ENCODE peak calls at places on chromosomes 11 and 22, in five cellular contexts. U is foreskin fibroblast, I is thyroid gland, C is transverse colon, E is lower leg skin. P is an unnamed sample.

GRCh38 chr11:105144887-105145286 is 5.3 kb upstream of the CARD18 start:
- DNase-seq in U (peak), I (no peak), C (no peak), E (no peak), P (peak)

GRCh38 chr11:115623021-115623451 is 118.8 kb upstream of the CADM1 start:
- DNase-seq in U (peak), I (peak), C (peak), E (peak), P (peak)

GRCh38 chr11:100563541-100564280 is 123.4 kb upstream of the ARHGAP42 start:
- DNase-seq in U (peak), I (no peak), C (no peak), E (no peak), P (no peak)

GRCh38 chr11:117145393-117145761 is 1.3 kb downstream of the PAFAH1B2 start:
- DNase-seq in U (peak), I (no peak), C (peak), E (no peak), P (no peak)

GRCh38 chr11:121391914-121392313 is 60.2 kb upstream of the SORL1 start:
- DNase-seq in U (no peak), I (peak), C (peak), E (peak), P (no peak)

GRCh38 chr11:65934014-65934413 is 11.3 kb upstream of the TSGA10IP start:
- DNase-seq in U (no peak), I (no peak), C (no peak), E (no peak), P (no peak)

GRCh38 chr22:49728566-49729271 is 99.0 kb downstream of the BRD1 start:
- DNase-seq in U (no peak), I (no peak), C (no peak), E (no peak), P (no peak)

GRCh38 chr11:2138436-2139117 is 612 bp downstream of the IGF2 start:
- DNase-seq in U (peak), I (no peak), C (no peak), E (no peak), P (no peak)

GRCh38 chr11:76169473-76169881 is 36.8 kb downstream of the WNT11 start:
- DNase-seq in U (no peak), I (no peak), C (no peak), E (no peak), P (no peak)

GRCh38 chr11:71080239-71081097 is 171.9 kb downstream of the SHANK2 start:
- DNase-seq in U (peak), I (peak), C (peak), E (peak), P (peak)

GRCh38 chr11:3840289-3840869 is 380 bp downstream of the RHOG start:
- DNase-seq in U (no peak), I (no peak), C (peak), E (peak), P (no peak)

GRCh38 chr11:128318856-128319474 is 268.4 kb downstream of the ETS1 start:
- DNase-seq in U (no peak), I (no peak), C (no peak), E (no peak), P (no peak)

GRCh38 chr11:117186431-117186761 is 7.9 kb downstream of the SIDT2 start:
- DNase-seq in U (no peak), I (no peak), C (no peak), E (no peak), P (no peak)

GRCh38 chr22:40857309-40857851 is 432 bp downstream of the XPNPEP3 start:
- DNase-seq in U (no peak), I (no peak), C (no peak), E (no peak), P (no peak)

GRCh38 chr22:45007247-45007945 is 2.4 kb downstream of the PHF21B start:
- DNase-seq in U (peak), I (peak), C (no peak), E (no peak), P (no peak)

GRCh38 chr11:18394928-18395734 is 768 bp downstream of the LDHA start:
- DNase-seq in U (no peak), I (peak), C (peak), E (no peak), P (no peak)

GRCh38 chr11:103994111-103994510 is 42.3 kb upstream of the DDI1 start:
- DNase-seq in U (peak), I (no peak), C (no peak), E (no peak), P (no peak)

GRCh38 chr11:94295534-94295933 is 8.8 kb upstream of the IZUMO1R start:
- DNase-seq in U (no peak), I (no peak), C (no peak), E (no peak), P (no peak)

GRCh38 chr11:68812526-68812925 is 29.2 kb downstream of the CPT1A start:
- DNase-seq in U (no peak), I (no peak), C (peak), E (peak), P (no peak)

GRCh38 chr11:47848636-47849155 is 546 bp upstream of the NUP160 start:
- DNase-seq in U (no peak), I (peak), C (no peak), E (no peak), P (no peak)

GRCh38 chr22:41217553-41218157 is 12.5 kb downstream of the L3MBTL2 start:
- DNase-seq in U (peak), I (no peak), C (peak), E (peak), P (peak)

GRCh38 chr11:117479372-117479771 is 151.7 kb downstream of the CEP164 start:
- DNase-seq in U (no peak), I (no peak), C (no peak), E (no peak), P (no peak)

GRCh38 chr11:16791494-16791961 is 53.1 kb downstream of the C11orf58 start:
- DNase-seq in U (peak), I (peak), C (no peak), E (peak), P (peak)

GRCh38 chr11:2378527-2379210 is 1.6 kb downstream of the CD81 start:
- DNase-seq in U (peak), I (no peak), C (no peak), E (peak), P (peak)

GRCh38 chr22:50486561-50487289 is at the start of gene MIOX:
- DNase-seq in U (no peak), I (peak), C (no peak), E (no peak), P (no peak)

GRCh38 chr11:6596237-6596877 is 7.1 kb downstream of the RRP8 start:
- DNase-seq in U (no peak), I (no peak), C (no peak), E (no peak), P (no peak)
- TF ChIP-seq CTCF in U (no peak), I (no peak), C (no peak), E (no peak), P (no peak)

GRCh38 chr11:26522912-26523610 is 49.0 kb downstream of the MUC15 start:
- DNase-seq in U (no peak), I (no peak), C (no peak), E (no peak), P (no peak)
- TF ChIP-seq CTCF in U (peak), I (peak), C (no peak), E (no peak), P (peak)

GRCh38 chr11:35488117-35488516 is 37.3 kb downstream of the PAMR1 start:
- DNase-seq in U (no peak), I (peak), C (no peak), E (no peak), P (no peak)

GRCh38 chr11:35486934-35487333 is 38.5 kb downstream of the PAMR1 start:
- DNase-seq in U (no peak), I (peak), C (no peak), E (no peak), P (no peak)

GRCh38 chr11:35486446-35486845 is 39.0 kb downstream of the PAMR1 start:
- DNase-seq in U (no peak), I (no peak), C (no peak), E (no peak), P (no peak)

GRCh38 chr11:35485656-35486318 is 39.6 kb downstream of the PAMR1 start:
- DNase-seq in U (peak), I (peak), C (peak), E (peak), P (no peak)

DNA sequence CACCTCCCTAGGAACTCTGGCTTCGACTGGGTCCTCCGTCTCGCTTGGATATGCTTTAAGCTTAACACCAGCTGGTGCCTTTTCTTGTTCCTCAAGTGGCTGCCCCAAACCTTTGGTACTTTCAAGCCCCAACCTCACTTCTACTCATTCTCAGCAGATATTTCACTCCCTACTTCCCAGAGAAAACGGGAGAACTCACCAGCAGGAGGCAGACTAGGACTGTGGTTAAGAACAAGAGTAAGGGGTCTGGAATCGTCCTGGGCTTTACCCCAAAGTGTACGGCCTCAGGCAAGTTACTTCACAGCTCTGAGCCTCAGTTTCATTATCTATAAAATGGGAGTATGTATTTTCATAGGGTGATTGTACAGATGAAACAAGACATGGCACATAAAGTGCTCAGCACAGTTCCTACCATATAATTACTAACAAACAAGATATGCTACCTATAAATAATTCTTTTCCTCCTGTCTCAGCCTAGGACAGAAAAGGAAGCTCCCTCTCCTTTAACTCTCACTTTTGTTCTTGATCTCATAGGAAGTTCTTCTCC is 37.8 kb downstream of the PAMR1 start:
- DNase-seq in U (peak), I (peak), C (no peak), E (no peak), P (no peak)
- TF ChIP-seq CTCF in U (peak), I (peak), C (no peak), E (no peak), P (peak)

GRCh38 chr11:126357055-126357962 is 1.8 kb downstream of the ST3GAL4 start:
- DNase-seq in U (no peak), I (no peak), C (no peak), E (no peak), P (no peak)

GRCh38 chr11:126358763-126359160 is 3.3 kb downstream of the ST3GAL4 start:
- DNase-seq in U (no peak), I (no peak), C (no peak), E (no peak), P (no peak)

GRCh38 chr11:126360049-126360446 is 4.6 kb downstream of the ST3GAL4 start:
- DNase-seq in U (no peak), I (no peak), C (no peak), E (no peak), P (no peak)

GRCh38 chr11:126359431-126360048 is 4.1 kb downstream of the ST3GAL4 start:
- DNase-seq in U (peak), I (peak), C (peak), E (peak), P (peak)

DNA sequence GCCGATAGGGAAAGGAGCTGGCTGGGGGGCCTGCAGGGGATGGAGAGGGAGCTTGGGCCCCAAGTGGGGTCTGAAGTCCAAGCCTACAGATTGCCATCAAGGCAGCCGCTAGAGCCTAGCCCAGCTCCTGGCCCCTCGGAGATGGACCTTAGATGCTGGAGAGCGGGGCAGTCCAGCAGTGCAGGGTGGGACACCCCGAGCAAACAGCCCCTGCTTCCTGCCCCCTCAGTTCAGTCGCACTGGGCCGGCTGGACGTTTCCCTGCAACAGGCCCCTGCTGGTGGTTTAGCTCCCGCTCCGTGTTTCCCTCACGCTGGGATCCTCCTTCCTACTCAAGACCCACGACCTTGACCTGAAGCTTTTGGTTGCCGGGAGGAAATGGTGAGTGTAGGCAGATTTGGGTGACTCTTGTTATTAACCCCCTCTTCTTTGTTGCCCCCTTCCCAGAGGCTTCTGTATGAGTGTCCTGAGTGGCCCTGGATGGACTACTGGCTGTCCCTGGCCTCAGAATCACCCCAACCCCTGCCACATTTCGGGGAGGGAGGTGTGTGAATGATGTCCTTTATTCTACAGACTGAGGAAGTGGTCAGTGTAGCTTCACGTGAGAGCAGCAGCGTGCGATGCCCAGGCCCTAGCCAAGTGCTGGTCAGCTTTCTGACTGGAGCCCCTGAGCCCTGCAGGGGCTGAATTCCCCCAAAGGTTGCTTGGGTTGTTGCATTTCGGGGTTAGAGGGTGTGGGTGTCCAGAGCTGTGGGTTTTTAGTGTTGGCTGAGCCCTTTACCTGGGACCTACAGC is 2.7 kb downstream of the ST3GAL4 start:
- DNase-seq in U (no peak), I (no peak), C (no peak), E (no peak), P (no peak)
- TF ChIP-seq CTCF in U (no peak), I (no peak), C (no peak), E (no peak), P (no peak)

DNA sequence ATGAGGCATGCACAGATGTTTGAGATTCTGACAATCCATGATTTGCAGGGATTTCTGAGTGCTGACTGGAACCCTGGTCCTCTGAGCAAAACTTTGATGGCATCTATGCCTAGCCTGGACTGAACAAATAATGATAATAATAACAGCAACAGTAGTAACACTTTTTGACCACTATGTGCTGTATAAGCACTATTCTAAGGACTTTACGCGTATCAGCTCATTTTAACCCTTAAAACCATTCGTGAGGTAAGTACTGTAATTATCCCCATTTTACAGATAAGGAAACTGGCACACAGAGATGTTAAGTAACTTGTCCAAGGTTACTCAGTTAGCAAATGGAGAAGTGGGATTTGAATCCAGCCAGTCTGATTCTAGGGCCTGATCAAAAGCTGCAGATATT is 168.4 kb downstream of the C11orf91 start:
- DNase-seq in U (no peak), I (no peak), C (no peak), E (no peak), P (no peak)
- TF ChIP-seq CTCF in U (no peak), I (no peak), C (no peak), E (no peak), P (no peak)

DNA sequence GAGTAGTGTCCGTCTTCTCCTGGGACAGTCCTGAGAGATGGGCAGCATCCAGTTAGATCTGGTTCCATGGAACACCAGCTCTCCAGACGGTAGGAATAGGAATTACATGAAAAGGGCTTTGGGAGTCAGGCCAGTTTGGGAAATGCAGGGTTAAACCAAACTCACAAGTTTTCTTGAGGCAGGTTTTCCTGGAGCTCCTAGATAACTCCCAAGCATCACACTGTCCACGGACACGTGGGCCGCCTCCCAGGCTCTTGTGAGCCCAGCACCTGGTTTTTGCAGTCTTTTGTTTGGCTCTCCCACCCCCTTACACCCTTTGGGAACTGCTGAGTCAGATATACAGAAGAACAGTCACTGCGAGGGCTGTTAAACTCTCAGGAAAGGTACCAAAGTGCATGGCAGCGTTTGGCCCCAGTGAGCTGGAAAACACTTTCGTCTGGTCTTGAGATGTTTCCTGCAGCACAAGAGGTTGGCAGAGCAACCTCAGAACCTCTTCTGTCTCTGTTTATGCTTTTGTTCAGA is 90.0 kb downstream of the BCR start:
- DNase-seq in U (no peak), I (peak), C (no peak), E (no peak), P (no peak)
- TF ChIP-seq CTCF in U (no peak), I (peak), C (no peak), E (no peak), P (no peak)

DNA sequence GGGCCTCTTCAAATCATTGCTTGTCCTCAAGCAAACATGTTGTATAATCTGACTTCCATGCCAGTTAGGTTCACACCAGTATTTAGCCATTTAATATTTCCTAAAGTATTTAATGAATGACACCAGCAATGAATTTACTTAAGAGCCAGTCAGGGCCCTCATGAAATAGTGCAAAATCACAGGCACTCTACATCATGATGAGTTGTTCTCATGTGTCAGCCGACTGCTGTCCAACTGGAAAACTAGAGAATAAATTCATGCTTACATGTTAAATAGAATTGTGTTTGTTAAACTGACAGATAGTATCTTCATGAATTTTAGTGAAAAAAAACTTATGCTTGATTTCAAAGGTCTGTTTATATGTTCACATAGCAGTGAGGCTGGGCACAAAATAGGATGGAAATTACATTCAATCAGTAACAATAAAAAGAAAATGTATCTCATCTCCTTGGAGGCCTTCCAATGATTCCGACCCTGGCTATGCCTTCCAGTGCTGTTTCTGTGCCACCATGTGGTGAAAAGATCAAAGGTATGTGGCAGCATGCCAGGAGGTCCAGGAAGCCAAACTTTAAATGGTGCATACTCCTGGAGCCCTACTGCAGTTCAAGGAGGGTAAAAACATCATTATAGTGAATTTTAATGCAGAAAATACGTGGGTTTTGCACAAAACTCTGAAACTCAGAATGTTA is 45.2 kb downstream of the CTSC start:
- DNase-seq in U (peak), I (peak), C (peak), E (no peak), P (peak)
- TF ChIP-seq CTCF in U (no peak), I (peak), C (no peak), E (no peak), P (no peak)

DNA sequence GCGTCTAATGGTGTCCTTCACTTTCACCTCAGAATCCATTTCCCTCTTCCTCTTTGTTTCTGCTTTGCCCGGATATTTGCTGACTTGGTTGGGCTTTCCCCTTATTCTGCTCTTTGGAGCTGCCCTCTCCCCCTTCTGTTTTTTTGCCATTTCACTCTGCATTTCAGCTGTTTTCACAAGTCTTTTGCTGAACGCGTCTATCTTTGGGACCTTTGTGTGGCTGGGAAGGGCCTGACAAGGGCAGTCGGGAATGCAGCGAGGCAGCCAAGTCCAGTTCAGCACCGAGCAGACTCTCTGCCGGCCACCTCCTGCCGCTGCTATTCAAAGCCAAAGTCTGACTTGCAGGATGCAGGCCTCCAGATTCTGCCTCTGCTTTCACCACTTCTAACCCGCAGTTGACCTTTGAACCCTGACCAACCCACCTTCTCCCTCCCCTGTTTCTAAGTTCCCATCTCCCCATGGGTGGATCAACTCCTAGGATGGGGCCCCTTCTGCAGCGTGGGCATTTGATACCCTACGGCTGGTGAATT is 38.2 kb downstream of the FEZ1 start:
- DNase-seq in U (peak), I (peak), C (peak), E (peak), P (peak)
- TF ChIP-seq CTCF in U (no peak), I (no peak), C (no peak), E (no peak), P (no peak)

GRCh38 chr11:370087-370941 is 1.0 kb downstream of the B4GALNT4 start:
- DNase-seq in U (no peak), I (no peak), C (no peak), E (no peak), P (no peak)
- TF ChIP-seq CTCF in U (no peak), I (no peak), C (no peak), E (no peak), P (no peak)

DNA sequence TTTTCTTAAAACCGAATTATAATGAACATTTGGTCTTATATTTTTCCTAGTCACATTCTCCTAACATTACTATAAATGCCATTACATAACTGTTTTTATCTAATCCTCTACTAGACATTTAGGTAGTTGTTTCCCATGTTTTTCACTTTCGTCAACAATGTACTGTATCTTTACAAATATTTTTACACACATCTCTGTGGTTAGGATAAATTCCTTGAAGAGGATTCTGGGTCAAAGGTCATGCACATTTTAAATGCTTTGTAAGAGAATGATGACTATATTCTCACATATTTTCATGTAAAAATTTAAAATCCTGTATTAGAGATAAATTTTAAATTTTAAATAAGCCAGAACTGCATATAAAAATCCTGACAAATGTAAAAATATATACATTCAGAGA is 61.3 kb upstream of the CLNS1A start:
- DNase-seq in U (no peak), I (no peak), C (no peak), E (no peak), P (no peak)
- TF ChIP-seq CTCF in U (no peak), I (no peak), C (no peak), E (no peak), P (no peak)

P was measured in AG09319.